ENCODE peak calls at places on chromosomes 3 and 15, in six cellular contexts. C is A549, B is endothelial cell of umbilical vein, L is K562, V is HepG2, W is HCT116. D is an unnamed sample.

GRCh38 chr15:29278436-29279099 is 8.9 kb upstream of the NSMCE3 start:
- DNase-seq in B (no peak), W (peak), L (no peak), V (no peak), C (no peak), D (no peak)

GRCh38 chr3:72745146-72745976 is 102.9 kb downstream of the SHQ1 start:
- DNase-seq in B (no peak), V (no peak), W (no peak), L (no peak), C (no peak), D (no peak)

GRCh38 chr15:39153718-39154117 is 427.2 kb upstream of the THBS1 start:
- DNase-seq in C (no peak), W (no peak), B (no peak), V (no peak), L (no peak), D (no peak)

GRCh38 chr3:30682434-30683155 is 76.2 kb downstream of the TGFBR2 start:
- DNase-seq in C (no peak), V (no peak), L (no peak), B (no peak), W (no peak), D (peak)

GRCh38 chr3:195224980-195225580 is 45.9 kb downstream of the XXYLT1 start:
- DNase-seq in W (no peak), V (no peak), L (no peak), B (no peak), C (no peak), D (no peak)

GRCh38 chr3:127959873-127960272 is 44.8 kb downstream of the KBTBD12 start:
- DNase-seq in C (peak), V (peak), B (peak), L (no peak), W (no peak), D (peak)

GRCh38 chr3:31050296-31050695 is 155.8 kb upstream of the GADL1 start:
- DNase-seq in V (no peak), L (no peak), C (no peak), B (no peak), W (no peak), D (no peak)

GRCh38 chr3:113261996-113262665 is 50.8 kb downstream of the BOC start:
- DNase-seq in W (no peak), B (no peak), V (peak), L (no peak), C (no peak), D (no peak)

GRCh38 chr3:31132132-31132769 is 237.8 kb upstream of the GADL1 start:
- DNase-seq in V (peak), W (peak), B (peak), C (peak), L (no peak), D (peak)

GRCh38 chr15:90818251-90819210 is 49.9 kb upstream of the FURIN start:
- DNase-seq in L (peak), W (no peak), C (no peak), V (peak), B (no peak), D (peak)

GRCh38 chr15:68674975-68675374 is 96.2 kb downstream of the CORO2B start:
- DNase-seq in V (no peak), W (no peak), C (no peak), B (peak), L (no peak), D (peak)
- TF ChIP-seq MAX in V (no peak), W (no peak), C (no peak), B (no peak), L (no peak), D (no peak)

GRCh38 chr3:55888282-55888855 is 401.3 kb upstream of the WNT5A start:
- DNase-seq in W (no peak), V (no peak), C (no peak), L (no peak), B (no peak), D (peak)

GRCh38 chr3:55884491-55885285 is 397.6 kb upstream of the WNT5A start:
- DNase-seq in C (no peak), L (no peak), V (no peak), W (no peak), B (no peak), D (no peak)

GRCh38 chr3:55884066-55884465 is 397.0 kb upstream of the WNT5A start:
- DNase-seq in V (no peak), L (no peak), B (no peak), W (no peak), C (no peak), D (no peak)

GRCh38 chr3:55882006-55882405 is 394.9 kb upstream of the WNT5A start:
- DNase-seq in B (no peak), L (no peak), W (no peak), V (no peak), C (no peak), D (no peak)

GRCh38 chr3:55885721-55886120 is 398.6 kb upstream of the WNT5A start:
- DNase-seq in L (no peak), B (peak), V (no peak), C (no peak), W (no peak), D (peak)
- TF ChIP-seq CTCF in L (no peak), B (no peak), V (no peak), C (no peak), W (no peak), D (no peak)

GRCh38 chr3:26750263-26750662 is 127.7 kb downstream of the LRRC3B start:
- DNase-seq in L (no peak), V (no peak), B (no peak), W (no peak), C (no peak), D (no peak)

GRCh38 chr3:26757978-26758377 is 135.4 kb downstream of the LRRC3B start:
- DNase-seq in V (no peak), B (no peak), L (no peak), C (no peak), W (no peak), D (no peak)

GRCh38 chr3:26753109-26753508 is 130.5 kb downstream of the LRRC3B start:
- DNase-seq in W (no peak), L (no peak), B (no peak), V (no peak), C (no peak), D (no peak)
- TF ChIP-seq MAX in W (no peak), L (no peak), B (no peak), V (no peak), C (no peak), D (no peak)

GRCh38 chr3:15953841-15954240 is 156.1 kb upstream of the ANKRD28 start:
- DNase-seq in B (no peak), L (peak), C (no peak), W (peak), V (no peak), D (peak)
- TF ChIP-seq CTCF in B (no peak), L (peak), C (peak), W (peak), V (no peak), D (peak)

DNA sequence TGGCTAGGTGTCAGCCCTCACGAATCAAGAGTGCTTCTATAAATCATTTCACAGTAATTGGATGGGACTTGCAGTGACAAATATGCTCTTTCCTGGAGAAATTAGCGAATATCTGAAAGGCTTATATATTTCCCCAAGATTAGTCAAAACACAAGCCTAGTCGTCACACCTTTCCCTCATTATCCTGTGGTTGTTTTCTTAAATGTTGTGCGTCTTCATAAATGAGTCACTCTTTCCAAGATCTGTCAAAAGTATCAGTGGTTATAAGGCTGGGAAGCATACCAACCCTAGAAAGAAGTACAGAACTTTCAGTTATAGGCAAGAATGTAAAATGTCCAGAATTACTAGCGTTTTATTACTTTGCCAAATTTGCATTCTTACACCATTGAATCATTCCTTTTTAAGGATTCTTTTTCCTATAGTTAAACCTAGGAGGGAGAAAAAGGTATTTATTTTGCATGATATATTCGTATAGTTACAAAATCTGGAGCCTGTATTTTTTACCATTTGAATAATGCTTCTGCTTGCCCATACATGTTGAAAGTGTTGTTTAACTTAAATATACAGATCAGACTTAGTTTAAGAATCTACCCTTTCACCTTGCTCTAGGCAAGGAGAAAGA is 33.6 kb downstream of the TMEM212 start:
- DNase-seq in L (no peak), B (peak), C (no peak), W (no peak), V (no peak), D (no peak)
- TF ChIP-seq MAX in L (no peak), B (no peak), C (no peak), W (no peak), V (no peak), D (no peak)

GRCh38 chr15:98580577-98580976 is 67.8 kb upstream of the IGF1R start:
- DNase-seq in L (no peak), W (no peak), C (no peak), B (no peak), V (no peak), D (no peak)

GRCh38 chr15:98582900-98583554 is 65.3 kb upstream of the IGF1R start:
- DNase-seq in W (no peak), V (no peak), B (no peak), L (no peak), C (no peak), D (no peak)

GRCh38 chr15:98586066-98586465 is 62.3 kb upstream of the IGF1R start:
- DNase-seq in V (no peak), C (no peak), W (no peak), L (no peak), B (no peak), D (no peak)

GRCh38 chr15:98583758-98584157 is 64.6 kb upstream of the IGF1R start:
- DNase-seq in B (no peak), W (no peak), V (no peak), C (no peak), L (no peak), D (no peak)

GRCh38 chr15:98581715-98582114 is 66.6 kb upstream of the IGF1R start:
- DNase-seq in B (no peak), V (no peak), C (no peak), W (no peak), L (no peak), D (no peak)
- TF ChIP-seq CTCF in B (no peak), V (no peak), C (peak), W (peak), L (no peak), D (peak)

GRCh38 chr3:77898621-77899020 is 858.7 kb downstream of the ROBO2 start:
- DNase-seq in V (no peak), W (no peak), L (no peak), C (no peak), B (no peak), D (no peak)
- TF ChIP-seq MAX in V (no peak), W (no peak), L (no peak), C (no peak), B (no peak), D (no peak)

D was measured in NB4.